ENCODE peak calls at places on chromosomes 2 and 18, in eight cellular contexts. X, F, U, O, S, V, Q and T are unnamed samples.

GRCh38 chr2:230690439-230690838 is 22.2 kb upstream of the CAB39 start:
- DNase-seq in V (no peak), O (no peak), F (no peak), U (no peak), X (peak; percentile 76), S (no peak), Q (peak; percentile 81), T (no peak)

GRCh38 chr2:64615206-64615763 is 38.4 kb downstream of the SERTAD2 start:
- DNase-seq in X (no peak), O (no peak), S (no peak), Q (no peak), V (no peak), U (no peak), F (no peak), T (no peak)

GRCh38 chr2:149329470-149330126 is 789 bp upstream of the LYPD6 start:
- DNase-seq in Q (peak; percentile 82), O (peak; percentile 47), V (peak; percentile 15), U (peak; percentile 62), X (peak; percentile 53), S (peak; percentile 73), F (peak; percentile 86), T (peak; percentile 81)

GRCh38 chr18:8701546-8702118 is 3.7 kb upstream of the MTCL1 start:
- DNase-seq in S (peak; percentile 72), Q (no peak), U (peak; percentile 65), X (peak; percentile 78), V (peak; percentile 89), F (no peak), O (no peak), T (peak; percentile 65)

GRCh38 chr2:20343128-20343527 is 7.5 kb downstream of the PUM2 start:
- DNase-seq in U (peak; percentile 21), V (peak; percentile 45), Q (no peak), F (no peak), O (no peak), X (peak; percentile 29), S (no peak), T (peak; percentile 30)

GRCh38 chr2:206800501-206801416 is 35.4 kb downstream of the FASTKD2 start:
- DNase-seq in X (peak; percentile 51), V (peak; percentile 85), F (peak; percentile 55), S (peak; percentile 72), O (peak; percentile 39), Q (peak; percentile 57), U (peak; percentile 64), T (peak; percentile 80)

GRCh38 chr2:120660771-120661459 is 74.8 kb upstream of the GLI2 start:
- DNase-seq in S (no peak), U (no peak), Q (peak; percentile 77), V (no peak), O (no peak), F (no peak), X (no peak), T (no peak)

GRCh38 chr2:204696124-204696523 is 150.8 kb downstream of the PARD3B start:
- DNase-seq in U (no peak), S (no peak), X (no peak), F (no peak), V (no peak), Q (no peak), O (no peak), T (no peak)

GRCh38 chr18:7830468-7830867 is 263.4 kb downstream of the PTPRM start:
- DNase-seq in U (no peak), Q (no peak), S (peak; percentile 36), F (peak; percentile 13), X (no peak), V (peak; percentile 53), O (no peak), T (peak; percentile 50)

GRCh38 chr18:44744206-44745180 is 63.8 kb downstream of the SETBP1 start:
- DNase-seq in O (no peak), U (no peak), F (no peak), S (no peak), X (no peak), Q (peak; percentile 82), V (no peak), T (no peak)

GRCh38 chr2:214542866-214543265 is 132.0 kb downstream of the VWC2L start:
- DNase-seq in S (no peak), X (peak; percentile 76), O (no peak), V (peak; percentile 65), U (no peak), Q (no peak), F (no peak), T (peak; percentile 60)

GRCh38 chr2:131030478-131030971 is 62.7 kb downstream of the FAM168B start:
- DNase-seq in V (no peak), X (no peak), O (no peak), U (no peak), S (no peak), F (no peak), Q (no peak), T (no peak)

GRCh38 chr2:19731040-19731439 is 170.7 kb downstream of the TTC32 start:
- DNase-seq in V (no peak), U (no peak), Q (no peak), X (no peak), F (no peak), O (no peak), S (no peak), T (no peak)

GRCh38 chr2:203763425-203764272 is 57.2 kb downstream of the CD28 start:
- DNase-seq in O (peak; percentile 37), V (no peak), S (no peak), F (no peak), Q (no peak), X (no peak), U (no peak), T (no peak)

GRCh38 chr2:199624958-199625357 is 167.2 kb upstream of the SATB2 start:
- DNase-seq in F (no peak), V (no peak), X (no peak), S (no peak), O (no peak), U (peak; percentile 48), Q (no peak), T (peak; percentile 19)

GRCh38 chr2:33021542-33022259 is 74.9 kb downstream of the LTBP1 start:
- DNase-seq in U (no peak), F (no peak), Q (no peak), V (peak; percentile 82), X (peak; percentile 94), S (peak; percentile 45), O (no peak), T (peak; percentile 9)

GRCh38 chr18:43267818-43268217 is 9.5 kb downstream of the SYT4 start:
- DNase-seq in U (no peak), O (no peak), S (no peak), X (no peak), F (no peak), V (no peak), Q (no peak), T (no peak)

GRCh38 chr2:2808551-2809058 is 477.5 kb upstream of the MYT1L start:
- DNase-seq in Q (no peak), S (no peak), F (no peak), V (no peak), U (no peak), X (no peak), O (no peak), T (no peak)

GRCh38 chr2:181694271-181694670 is 14.0 kb upstream of the NEUROD1 start:
- DNase-seq in V (no peak), X (no peak), U (no peak), S (no peak), O (no peak), Q (no peak), F (no peak), T (no peak)

GRCh38 chr2:145407-145806 is 99.1 kb upstream of the FAM110C start:
- DNase-seq in O (no peak), V (no peak), S (no peak), F (no peak), Q (no peak), X (no peak), U (no peak), T (peak; percentile 52)

GRCh38 chr2:217622205-217622621 is 380.6 kb downstream of the TNS1 start:
- DNase-seq in O (no peak), S (peak; percentile 7), Q (no peak), F (peak; percentile 48), V (peak; percentile 64), X (peak; percentile 91), U (no peak), T (no peak)

GRCh38 chr2:162057426-162057825 is 16.6 kb downstream of the DPP4 start:
- DNase-seq in S (no peak), V (no peak), U (no peak), Q (no peak), O (no peak), X (no peak), F (no peak), T (no peak)

GRCh38 chr2:131521961-131522781 is 5.5 kb upstream of the CCDC74A start:
- DNase-seq in Q (peak; percentile 64), U (no peak), S (no peak), O (no peak), V (no peak), X (no peak), F (no peak), T (no peak)

GRCh38 chr2:139031722-139032121 is 251.5 kb upstream of the NXPH2 start:
- DNase-seq in O (no peak), X (peak; percentile 5), S (peak; percentile 8), Q (no peak), V (peak; percentile 28), U (peak; percentile 63), F (peak; percentile 4), T (peak; percentile 53)

GRCh38 chr2:122340246-122340645 is 584.8 kb downstream of the TSN start:
- DNase-seq in U (no peak), V (no peak), O (peak; percentile 23), Q (no peak), F (no peak), X (no peak), S (no peak), T (peak; percentile 27)

GRCh38 chr2:171478345-171478744 is 43.9 kb upstream of the CYBRD1 start:
- DNase-seq in U (no peak), F (no peak), Q (no peak), O (no peak), S (no peak), X (peak; percentile 71), V (peak; percentile 52), T (no peak)

GRCh38 chr18:48676346-48676745 is 137.5 kb downstream of the CTIF start:
- DNase-seq in U (no peak), Q (peak; percentile 63), O (no peak), X (no peak), F (no peak), V (no peak), S (no peak), T (no peak)

GRCh38 chr2:239745386-239745785 is 279.8 kb downstream of the NDUFA10 start:
- DNase-seq in O (no peak), U (no peak), F (no peak), V (no peak), Q (peak; percentile 8), X (no peak), S (no peak), T (no peak)